ENCODE peak calls at places on chromosomes 2 and 18, in eight cellular contexts. A is progenitor cell of endocrine pancreas, V is NCI-H524, W is uterus, O is choroid plexus epithelial cell, R is LoVo, S is psoas muscle, L is epithelial cell of proximal tubule. G is an unnamed sample.

GRCh38 chr2:239950144-239950920 is 74.8 kb downstream of the NDUFA10 start:
- DNase-seq in A (no peak), V (no peak), W (no peak), O (no peak), R (no peak), S (no peak), L (no peak), G (no peak)

GRCh38 chr2:46351388-46352141 is 54.4 kb downstream of the EPAS1 start:
- DNase-seq in A (no peak), V (no peak), W (peak), O (no peak), R (no peak), S (peak), L (no peak), G (no peak)

GRCh38 chr18:63518178-63519012 is 23.8 kb upstream of the SERPINB12 start:
- DNase-seq in A (peak), V (peak), W (peak), O (peak), R (peak), S (no peak), L (peak), G (peak)

GRCh38 chr2:216698895-216699294 is 3.5 kb upstream of the IGFBP5 start:
- DNase-seq in A (no peak), V (peak), W (no peak), O (peak), R (peak), S (no peak), L (no peak), G (no peak)

GRCh38 chr2:157747280-157747679 is 118.6 kb upstream of the ACVR1C start:
- DNase-seq in A (no peak), V (no peak), W (no peak), O (no peak), R (no peak), S (no peak), L (no peak), G (no peak)

GRCh38 chr2:196168181-196168580 is 3.2 kb downstream of the STK17B start:
- DNase-seq in A (no peak), V (no peak), W (no peak), O (peak), R (no peak), S (no peak), L (no peak), G (no peak)

GRCh38 chr2:222052934-222053367 is 245.8 kb downstream of the PAX3 start:
- DNase-seq in A (no peak), V (no peak), W (no peak), O (no peak), R (peak), S (no peak), L (no peak), G (no peak)

GRCh38 chr18:63974991-63975390 is 5.1 kb downstream of the SERPINB8 start:
- DNase-seq in A (no peak), V (peak), W (no peak), O (peak), R (no peak), S (no peak), L (no peak), G (no peak)

GRCh38 chr2:152448621-152449020 is 113.6 kb downstream of the FMNL2 start:
- DNase-seq in A (no peak), V (no peak), W (no peak), O (peak), R (no peak), S (no peak), L (no peak), G (no peak)

GRCh38 chr18:46226461-46226860 is 122.3 kb downstream of the HAUS1 start:
- DNase-seq in A (no peak), V (no peak), W (no peak), O (peak), R (no peak), S (no peak), L (no peak), G (no peak)

GRCh38 chr2:151206446-151206968 is 55.2 kb downstream of the RBM43 start:
- DNase-seq in A (no peak), V (no peak), W (no peak), O (no peak), R (no peak), S (no peak), L (no peak), G (no peak)

GRCh38 chr2:223625652-223626051 is 23.5 kb upstream of the SCG2 start:
- DNase-seq in A (no peak), V (no peak), W (no peak), O (no peak), R (no peak), S (no peak), L (no peak), G (no peak)

GRCh38 chr2:105464325-105464724 is 65.5 kb upstream of the FHL2 start:
- DNase-seq in A (no peak), V (no peak), W (no peak), O (no peak), R (no peak), S (no peak), L (no peak), G (no peak)

GRCh38 chr2:51624995-51625394 is 593.1 kb upstream of the NRXN1 start:
- DNase-seq in A (no peak), V (no peak), W (no peak), O (peak), R (no peak), S (no peak), L (no peak), G (no peak)

GRCh38 chr18:45165871-45166270 is 449.4 kb upstream of the SLC14A2 start:
- DNase-seq in A (no peak), V (no peak), W (no peak), O (no peak), R (no peak), S (no peak), L (no peak), G (no peak)

GRCh38 chr2:188580738-188581137 is 289.1 kb downstream of the GULP1 start:
- DNase-seq in A (no peak), V (no peak), W (no peak), O (peak), R (no peak), S (no peak), L (no peak), G (no peak)

GRCh38 chr2:132715986-132716385 is 46.0 kb upstream of the LYPD1 start:
- DNase-seq in A (no peak), V (no peak), W (no peak), O (no peak), R (no peak), S (no peak), L (no peak), G (no peak)

GRCh38 chr2:46849741-46850474 is 65.7 kb downstream of the MCFD2 start:
- DNase-seq in A (no peak), V (no peak), W (peak), O (peak), R (no peak), S (no peak), L (no peak), G (no peak)

GRCh38 chr18:79519751-79520472 is 124.2 kb downstream of the NFATC1 start:
- DNase-seq in A (no peak), V (no peak), W (no peak), O (no peak), R (no peak), S (no peak), L (no peak), G (no peak)

GRCh38 chr2:109457366-109457765 is 156.4 kb downstream of the SEPTIN10 start:
- DNase-seq in A (no peak), V (peak), W (no peak), O (no peak), R (no peak), S (no peak), L (no peak), G (no peak)

GRCh38 chr2:176535480-176536113 is 266.4 kb downstream of the MTX2 start:
- DNase-seq in A (no peak), V (no peak), W (no peak), O (no peak), R (no peak), S (no peak), L (no peak), G (no peak)

GRCh38 chr2:6977095-6977777 is 60.0 kb downstream of the RNF144A start:
- DNase-seq in A (no peak), V (no peak), W (peak), O (no peak), R (peak), S (peak), L (no peak), G (peak)

GRCh38 chr18:48493856-48494255 is 45.0 kb upstream of the CTIF start:
- DNase-seq in A (no peak), V (no peak), W (no peak), O (no peak), R (no peak), S (no peak), L (no peak), G (no peak)

GRCh38 chr2:207308519-207309224 is 142.9 kb upstream of the KLF7 start:
- DNase-seq in A (no peak), V (no peak), W (no peak), O (peak), R (no peak), S (no peak), L (no peak), G (no peak)

GRCh38 chr18:41681138-41681881 is 273.7 kb upstream of the PIK3C3 start:
- DNase-seq in A (no peak), V (no peak), W (no peak), O (no peak), R (no peak), S (no peak), L (peak), G (no peak)

GRCh38 chr2:237752761-237753165 is 45.8 kb upstream of the RBM44 start:
- DNase-seq in A (no peak), V (no peak), W (no peak), O (no peak), R (no peak), S (no peak), L (no peak), G (no peak)

GRCh38 chr2:222142027-222142426 is 156.8 kb downstream of the PAX3 start:
- DNase-seq in A (no peak), V (no peak), W (no peak), O (no peak), R (no peak), S (no peak), L (peak), G (no peak)

GRCh38 chr18:49758263-49758610 is 55.1 kb downstream of the ACAA2 start:
- DNase-seq in A (no peak), V (no peak), W (no peak), O (no peak), R (no peak), S (no peak), L (no peak), G (no peak)

GRCh38 chr2:221203138-221203537 is 369.0 kb downstream of the EPHA4 start:
- DNase-seq in A (no peak), V (no peak), W (no peak), O (no peak), R (no peak), S (no peak), L (no peak), G (no peak)

GRCh38 chr2:200364620-200365019 is 58.1 kb downstream of the SPATS2L start:
- DNase-seq in A (no peak), V (no peak), W (no peak), O (no peak), R (no peak), S (no peak), L (no peak), G (no peak)

GRCh38 chr2:68989035-68989434 is 14.6 kb downstream of the GKN1 start:
- DNase-seq in A (no peak), V (no peak), W (no peak), O (no peak), R (no peak), S (no peak), L (no peak), G (no peak)

GRCh38 chr2:112662702-112663101 is 17.0 kb downstream of the SLC20A1 start:
- DNase-seq in A (no peak), V (no peak), W (no peak), O (no peak), R (no peak), S (no peak), L (no peak), G (no peak)

GRCh38 chr2:240140511-240140910 is at the start of gene OTOS:
- DNase-seq in A (no peak), V (no peak), W (no peak), O (no peak), R (no peak), S (no peak), L (no peak), G (peak)

GRCh38 chr2:113225505-113226259 is 51.9 kb downstream of the PSD4 start:
- DNase-seq in A (no peak), V (no peak), W (no peak), O (peak), R (no peak), S (no peak), L (peak), G (no peak)